ENCODE peak calls at places on chromosomes 2 and 18, in eight cellular contexts. U, V, R, G, Q, K, P and M are unnamed samples.

GRCh38 chr2:1986166-1986565 is 241.9 kb upstream of the PXDN start:
- DNase-seq in U (no peak), V (no peak), R (no peak), G (no peak), Q (no peak), K (no peak), P (no peak), M (no peak)

GRCh38 chr2:223047260-223047761 is 4.7 kb upstream of the KCNE4 start:
- DNase-seq in U (peak; percentile 92), V (no peak), R (no peak), G (no peak), Q (no peak), K (no peak), P (no peak), M (no peak)

GRCh38 chr18:46751882-46752281 is 5.0 kb downstream of the ST8SIA5 start:
- DNase-seq in U (no peak), V (no peak), R (no peak), G (no peak), Q (no peak), K (no peak), P (no peak), M (no peak)

GRCh38 chr2:132415256-132416079 is 1.1 kb upstream of the GPR39 start:
- DNase-seq in U (peak; percentile 47), V (no peak), R (peak; percentile 6), G (no peak), Q (no peak), K (no peak), P (no peak), M (no peak)

GRCh38 chr2:143451622-143452021 is 322.4 kb downstream of the ARHGAP15 start:
- DNase-seq in U (peak; percentile 69), V (no peak), R (no peak), G (no peak), Q (peak; percentile 16), K (no peak), P (no peak), M (no peak)

GRCh38 chr18:50458366-50458765 is 83.5 kb downstream of the SKA1 start:
- DNase-seq in U (no peak), V (no peak), R (no peak), G (no peak), Q (no peak), K (no peak), P (no peak), M (no peak)

GRCh38 chr2:38737925-38738324 is 13.2 kb downstream of the SRSF7 start:
- DNase-seq in U (no peak), V (no peak), R (no peak), G (no peak), Q (no peak), K (peak; percentile 59), P (no peak), M (no peak)

GRCh38 chr2:61017003-61017555 is 441 bp upstream of the PEX13 start:
- DNase-seq in U (peak; percentile 83), V (peak; percentile 54), R (peak; percentile 85), G (peak; percentile 71), Q (peak; percentile 75), K (peak; percentile 88), P (peak; percentile 66), M (peak; percentile 81)

GRCh38 chr2:62304429-62305417 is 108.8 kb downstream of the B3GNT2 start:
- DNase-seq in U (peak; percentile 93), V (no peak), R (no peak), G (no peak), Q (no peak), K (peak; percentile 72), P (peak; percentile 96), M (peak; percentile 50)

GRCh38 chr2:134745023-134745422 is 26.2 kb upstream of the TMEM163 start:
- DNase-seq in U (no peak), V (no peak), R (no peak), G (no peak), Q (no peak), K (no peak), P (no peak), M (no peak)

GRCh38 chr2:120685403-120686297 is 50.0 kb upstream of the GLI2 start:
- DNase-seq in U (no peak), V (no peak), R (no peak), G (no peak), Q (no peak), K (no peak), P (no peak), M (peak; percentile 19)

GRCh38 chr2:231722721-231723307 is 14.5 kb downstream of the PTMA start:
- DNase-seq in U (no peak), V (no peak), R (no peak), G (no peak), Q (no peak), K (no peak), P (no peak), M (no peak)

GRCh38 chr18:2223394-2223793 is 347.9 kb downstream of the METTL4 start:
- DNase-seq in U (peak; percentile 38), V (no peak), R (no peak), G (no peak), Q (no peak), K (no peak), P (no peak), M (no peak)

GRCh38 chr2:119012345-119013301 is 70.6 kb downstream of the MARCO start:
- DNase-seq in U (no peak), V (no peak), R (no peak), G (no peak), Q (no peak), K (no peak), P (no peak), M (no peak)

GRCh38 chr18:79875531-79875919 is 75.9 kb downstream of the SLC66A2 start:
- DNase-seq in U (no peak), V (no peak), R (no peak), G (no peak), Q (no peak), K (peak; percentile 30), P (no peak), M (no peak)

GRCh38 chr2:164960159-164960558 is 4.8 kb upstream of the SLC38A11 start:
- DNase-seq in U (no peak), V (no peak), R (no peak), G (no peak), Q (no peak), K (no peak), P (no peak), M (no peak)

GRCh38 chr2:42764901-42765300 is 966 bp upstream of the OXER1 start:
- DNase-seq in U (no peak), V (no peak), R (no peak), G (no peak), Q (no peak), K (no peak), P (no peak), M (no peak)

GRCh38 chr2:161332568-161332967 is 24.3 kb downstream of the PSMD14 start:
- DNase-seq in U (no peak), V (no peak), R (no peak), G (no peak), Q (no peak), K (no peak), P (no peak), M (no peak)

GRCh38 chr2:29228276-29228675 is 113.1 kb downstream of the CLIP4 start:
- DNase-seq in U (no peak), V (no peak), R (no peak), G (no peak), Q (no peak), K (no peak), P (no peak), M (no peak)

GRCh38 chr2:9160732-9161131 is 45.9 kb upstream of the ASAP2 start:
- DNase-seq in U (no peak), V (no peak), R (no peak), G (no peak), Q (no peak), K (no peak), P (no peak), M (no peak)

GRCh38 chr2:10513201-10513600 is 65.1 kb upstream of the ODC1 start:
- DNase-seq in U (no peak), V (no peak), R (no peak), G (no peak), Q (no peak), K (no peak), P (no peak), M (no peak)

GRCh38 chr2:73250872-73251846 is 17.1 kb downstream of the CCT7 start:
- DNase-seq in U (no peak), V (no peak), R (no peak), G (no peak), Q (no peak), K (peak; percentile 36), P (no peak), M (no peak)

GRCh38 chr2:228735697-228736096 is 535.4 kb downstream of the PID1 start:
- DNase-seq in U (no peak), V (no peak), R (no peak), G (no peak), Q (no peak), K (no peak), P (no peak), M (no peak)

GRCh38 chr2:70947556-70948184 is 12.0 kb downstream of the ATP6V1B1 start:
- DNase-seq in U (peak; percentile 74), V (no peak), R (no peak), G (no peak), Q (no peak), K (peak; percentile 57), P (no peak), M (no peak)

GRCh38 chr2:99066075-99066557 is 75.4 kb upstream of the C2orf15 start:
- DNase-seq in U (peak; percentile 79), V (no peak), R (peak; percentile 34), G (peak; percentile 47), Q (peak; percentile 14), K (no peak), P (peak; percentile 82), M (no peak)

GRCh38 chr2:110104025-110104771 is 11.4 kb downstream of the MALL start:
- DNase-seq in U (no peak), V (no peak), R (no peak), G (no peak), Q (no peak), K (no peak), P (peak; percentile 80), M (no peak)

GRCh38 chr2:195660265-195660890 is 3.4 kb downstream of the SLC39A10 start:
- DNase-seq in U (peak; percentile 88), V (peak; percentile 65), R (peak; percentile 59), G (peak; percentile 55), Q (no peak), K (peak; percentile 89), P (peak; percentile 55), M (peak; percentile 89)

GRCh38 chr2:127737892-127738291 is 36.6 kb downstream of the SFT2D3 start:
- DNase-seq in U (no peak), V (no peak), R (no peak), G (no peak), Q (no peak), K (no peak), P (no peak), M (no peak)

GRCh38 chr18:29160123-29160522 is 983.2 kb upstream of the CDH2 start:
- DNase-seq in U (no peak), V (no peak), R (no peak), G (no peak), Q (no peak), K (no peak), P (peak; percentile 95), M (no peak)

GRCh38 chr2:36650031-36650430 is 46.5 kb upstream of the VIT start:
- DNase-seq in U (peak; percentile 85), V (no peak), R (no peak), G (peak; percentile 31), Q (peak; percentile 65), K (no peak), P (peak; percentile 2), M (no peak)

GRCh38 chr2:11030909-11031308 is 119.2 kb downstream of the KCNF1 start:
- DNase-seq in U (no peak), V (no peak), R (no peak), G (no peak), Q (no peak), K (no peak), P (no peak), M (no peak)

GRCh38 chr2:60899230-60899891 is 18.0 kb downstream of the REL start:
- DNase-seq in U (no peak), V (peak; percentile 19), R (no peak), G (peak; percentile 39), Q (no peak), K (peak; percentile 73), P (no peak), M (no peak)

GRCh38 chr2:12162269-12163247 is 416.1 kb downstream of the LPIN1 start:
- DNase-seq in U (no peak), V (no peak), R (no peak), G (no peak), Q (no peak), K (no peak), P (no peak), M (no peak)

GRCh38 chr2:38655441-38655840 is 10.5 kb upstream of the GALM start:
- DNase-seq in U (no peak), V (no peak), R (no peak), G (no peak), Q (no peak), K (no peak), P (no peak), M (no peak)